ENCODE peak calls at places on chromosomes 7 and 10, in five cellular contexts. One of them, this sample, is unnamed.

GRCh38 chr7:138662066-138663061 is 38.8 kb downstream of the SVOPL start:
- DNase-seq in sigmoid colon: no peak
- DNase-seq in uterus: no peak
- DNase-seq in upper lobe of left lung: no peak
- DNase-seq in A549: no peak
- DNase-seq in this sample: no peak

GRCh38 chr7:75985518-75986146 is 8.8 kb downstream of the TMEM120A start:
- DNase-seq in sigmoid colon: no peak
- DNase-seq in A549: no peak
- DNase-seq in uterus: peak; percentile 28
- DNase-seq in upper lobe of left lung: peak; percentile 86
- DNase-seq in this sample: no peak

GRCh38 chr10:77301305-77301730 is 336.3 kb downstream of the KCNMA1 start:
- DNase-seq in sigmoid colon: no peak
- DNase-seq in upper lobe of left lung: no peak
- DNase-seq in A549: no peak
- DNase-seq in uterus: no peak
- DNase-seq in this sample: no peak

GRCh38 chr10:34049887-34050286 is 715.4 kb upstream of the NRP1 start:
- DNase-seq in upper lobe of left lung: no peak
- DNase-seq in sigmoid colon: no peak
- DNase-seq in uterus: no peak
- DNase-seq in A549: peak; percentile 90
- DNase-seq in this sample: no peak

GRCh38 chr10:22853906-22854447 is 73.9 kb upstream of the ARMC3 start:
- DNase-seq in upper lobe of left lung: no peak
- DNase-seq in A549: no peak
- DNase-seq in sigmoid colon: no peak
- DNase-seq in uterus: no peak
- DNase-seq in this sample: no peak

GRCh38 chr10:1097436-1097835 is 41.3 kb downstream of the WDR37 start:
- DNase-seq in A549: no peak
- DNase-seq in upper lobe of left lung: peak; percentile 25
- DNase-seq in sigmoid colon: no peak
- DNase-seq in uterus: no peak
- DNase-seq in this sample: no peak

GRCh38 chr7:117706191-117706590 is 167.1 kb downstream of the CTTNBP2 start:
- DNase-seq in uterus: no peak
- DNase-seq in A549: no peak
- DNase-seq in upper lobe of left lung: no peak
- DNase-seq in sigmoid colon: no peak
- DNase-seq in this sample: no peak

GRCh38 chr10:31618541-31619291 is 299.7 kb downstream of the ZEB1 start:
- DNase-seq in sigmoid colon: peak; percentile 78
- DNase-seq in uterus: peak; percentile 68
- DNase-seq in A549: no peak
- DNase-seq in upper lobe of left lung: peak; percentile 59
- DNase-seq in this sample: no peak

GRCh38 chr10:102457591-102458150 is 6.3 kb upstream of the C10orf95 start:
- DNase-seq in sigmoid colon: no peak
- DNase-seq in uterus: no peak
- DNase-seq in A549: no peak
- DNase-seq in upper lobe of left lung: no peak
- DNase-seq in this sample: no peak

GRCh38 chr10:113027574-113028392 is 77.7 kb downstream of the TCF7L2 start:
- DNase-seq in uterus: no peak
- DNase-seq in A549: no peak
- DNase-seq in upper lobe of left lung: no peak
- DNase-seq in sigmoid colon: peak; percentile 33
- DNase-seq in this sample: no peak

GRCh38 chr10:130686680-130687300 is 550.6 kb downstream of the GLRX3 start:
- DNase-seq in sigmoid colon: no peak
- DNase-seq in uterus: no peak
- DNase-seq in upper lobe of left lung: no peak
- DNase-seq in A549: peak; percentile 18
- DNase-seq in this sample: peak; percentile 23
- TF ChIP-seq CTCF in sigmoid colon: no peak
- TF ChIP-seq CTCF in uterus: no peak
- TF ChIP-seq CTCF in upper lobe of left lung: no peak
- TF ChIP-seq CTCF in A549: no peak
- TF ChIP-seq CTCF in this sample: peak; percentile 51

DNA sequence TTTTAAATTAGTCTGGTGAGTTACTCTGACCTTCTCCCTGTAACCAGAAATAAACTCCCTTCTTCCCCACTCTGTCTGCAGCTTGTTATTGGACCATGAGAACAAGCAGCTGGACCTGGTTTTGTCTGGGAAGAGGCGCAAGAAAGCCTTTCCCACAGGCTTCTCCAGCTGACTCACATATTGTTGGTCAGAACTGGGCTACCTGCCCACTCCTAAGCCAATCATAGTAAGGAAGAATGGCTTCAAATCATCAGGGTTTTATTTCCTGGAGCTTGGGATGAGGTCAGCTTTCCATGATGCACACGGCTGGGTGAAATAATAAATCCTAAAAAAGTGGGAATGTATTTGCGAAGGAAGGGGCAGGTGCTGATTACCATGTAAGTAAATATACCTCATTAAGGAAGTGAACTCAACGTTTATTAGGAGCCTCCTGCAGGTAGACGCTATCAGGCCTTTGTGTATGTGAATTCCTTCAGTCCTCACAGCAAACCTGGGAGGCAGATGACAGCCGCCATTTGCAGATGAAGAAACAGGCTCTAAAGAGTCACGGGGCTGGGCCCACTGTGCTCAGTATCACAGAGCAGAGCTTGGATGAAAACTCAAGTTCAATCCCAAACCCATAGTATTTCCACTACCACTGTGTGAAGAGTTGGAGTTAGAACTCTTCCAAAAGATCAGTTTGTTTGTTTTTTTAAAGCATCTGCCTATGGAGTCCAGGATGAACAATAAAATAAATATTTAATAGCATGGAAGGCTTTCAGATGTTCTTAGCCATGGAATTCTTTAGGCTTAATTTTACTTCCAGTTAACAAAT is 32.7 kb downstream of the IL15RA start:
- DNase-seq in A549: peak; percentile 75
- DNase-seq in sigmoid colon: peak; percentile 97
- DNase-seq in uterus: peak; percentile 98
- DNase-seq in upper lobe of left lung: no peak
- DNase-seq in this sample: peak; percentile 38
- TF ChIP-seq POLR2A in A549: no peak
- TF ChIP-seq POLR2A in sigmoid colon: no peak
- TF ChIP-seq POLR2A in uterus: peak; percentile 42
- TF ChIP-seq POLR2A in upper lobe of left lung: no peak
- TF ChIP-seq POLR2A in this sample: no peak

DNA sequence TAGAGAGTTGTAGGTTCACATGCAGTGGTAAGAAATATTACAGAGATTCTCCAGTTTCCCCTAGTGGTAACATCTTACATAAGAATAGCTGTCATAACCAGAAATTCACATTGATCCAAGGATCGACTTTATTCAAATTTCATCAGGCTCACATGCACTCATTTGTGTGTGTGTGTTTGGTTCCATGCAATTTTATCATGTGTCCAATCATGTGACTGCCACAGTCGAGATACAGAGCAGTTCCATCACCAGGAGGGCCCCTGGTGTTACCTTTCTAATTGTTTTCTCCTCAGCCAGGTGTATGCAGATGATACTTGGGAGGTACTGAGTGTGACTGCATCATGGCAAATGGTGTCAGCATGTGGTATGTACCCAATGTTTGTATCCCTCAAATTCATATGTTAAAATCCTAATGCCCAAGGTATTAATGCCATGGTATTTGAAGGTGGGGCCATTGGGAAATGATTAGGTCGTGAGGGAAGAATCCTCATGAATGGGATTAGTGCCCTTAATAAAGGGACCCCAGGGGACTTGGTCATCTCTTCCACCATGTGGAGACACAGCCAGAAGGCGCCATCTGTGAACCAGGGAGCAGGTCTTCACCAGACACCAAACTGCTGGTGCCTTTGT is 126.3 kb downstream of the CXCL12 start:
- DNase-seq in uterus: no peak
- DNase-seq in sigmoid colon: no peak
- DNase-seq in A549: no peak
- DNase-seq in upper lobe of left lung: no peak
- DNase-seq in this sample: no peak
- H3K4me1 ChIP-seq in uterus: peaks cover 7% of the 10 kb centered on the region
- H3K4me1 ChIP-seq in sigmoid colon: peaks cover 42% of the 10 kb centered on the region
- H3K4me1 ChIP-seq in A549: no peaks in the 10 kb centered on the region
- H3K4me1 ChIP-seq in upper lobe of left lung: peaks cover 5% of the 10 kb centered on the region
- H3K4me1 ChIP-seq in this sample: no peaks in the 10 kb centered on the region

GRCh38 chr10:29535778-29536459 is 98.9 kb downstream of the SVIL start:
- DNase-seq in uterus: no peak
- DNase-seq in A549: no peak
- DNase-seq in upper lobe of left lung: no peak
- DNase-seq in sigmoid colon: no peak
- DNase-seq in this sample: peak; percentile 22
- TF ChIP-seq CTCF in uterus: no peak
- TF ChIP-seq CTCF in A549: peak; percentile 30
- TF ChIP-seq CTCF in upper lobe of left lung: no peak
- TF ChIP-seq CTCF in sigmoid colon: peak; percentile 10
- TF ChIP-seq CTCF in this sample: no peak

GRCh38 chr10:69375307-69376151 is 41.2 kb downstream of the TACR2 start:
- DNase-seq in sigmoid colon: peak; percentile 82
- DNase-seq in uterus: peak; percentile 67
- DNase-seq in A549: no peak
- DNase-seq in upper lobe of left lung: no peak
- DNase-seq in this sample: peak; percentile 94
- TF ChIP-seq POLR2A in sigmoid colon: no peak
- TF ChIP-seq POLR2A in uterus: no peak
- TF ChIP-seq POLR2A in A549: no peak
- TF ChIP-seq POLR2A in upper lobe of left lung: no peak
- TF ChIP-seq POLR2A in this sample: peak; percentile 76

DNA sequence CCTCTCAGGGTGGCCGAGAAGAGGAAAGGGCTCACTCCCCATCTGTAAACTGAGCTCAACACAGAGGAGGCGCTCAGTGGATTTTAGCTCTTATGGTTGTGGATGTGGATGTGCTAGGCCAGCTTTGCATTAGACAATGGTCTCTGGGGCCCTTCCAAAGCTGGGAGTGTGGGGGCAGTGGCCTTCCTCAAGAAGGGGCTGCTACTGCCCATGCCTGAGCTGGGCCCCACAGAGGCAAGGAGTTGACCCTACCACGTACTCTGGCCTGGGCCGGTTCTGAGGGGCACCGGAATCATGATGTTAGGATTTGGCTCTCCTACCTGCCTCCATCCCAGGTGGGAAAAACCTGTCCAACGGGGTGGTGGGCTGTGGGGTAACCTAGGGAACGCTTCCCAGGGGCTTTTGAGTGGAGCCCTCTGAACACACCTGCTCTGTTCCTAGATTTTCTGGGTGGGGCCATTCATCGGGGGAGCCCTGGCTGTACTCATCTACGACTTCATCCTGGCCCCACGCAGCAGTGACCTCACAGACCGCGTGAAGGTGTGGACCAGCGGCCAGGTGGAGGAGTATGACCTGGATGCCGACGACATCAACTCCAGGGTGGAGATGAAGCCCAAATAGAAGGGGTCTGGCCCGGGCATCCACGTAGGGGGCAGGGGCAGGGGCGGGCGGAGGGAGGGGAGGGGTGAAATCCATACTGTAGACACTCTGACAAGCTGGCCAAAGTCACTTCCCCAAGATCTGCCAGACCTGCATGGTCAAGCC is 11.5 kb downstream of the AQP1 start:
- DNase-seq in uterus: peak; percentile 14
- DNase-seq in upper lobe of left lung: peak; percentile 40
- DNase-seq in A549: no peak
- DNase-seq in sigmoid colon: peak; percentile 54
- DNase-seq in this sample: peak; percentile 0
- H3K4me1 ChIP-seq in uterus: peaks cover 6% of the 10 kb centered on the region
- H3K4me1 ChIP-seq in upper lobe of left lung: peaks cover 46% of the 10 kb centered on the region
- H3K4me1 ChIP-seq in A549: peaks cover 12% of the 10 kb centered on the region
- H3K4me1 ChIP-seq in sigmoid colon: peaks cover 40% of the 10 kb centered on the region
- H3K4me1 ChIP-seq in this sample: peaks cover 7% of the 10 kb centered on the region

DNA sequence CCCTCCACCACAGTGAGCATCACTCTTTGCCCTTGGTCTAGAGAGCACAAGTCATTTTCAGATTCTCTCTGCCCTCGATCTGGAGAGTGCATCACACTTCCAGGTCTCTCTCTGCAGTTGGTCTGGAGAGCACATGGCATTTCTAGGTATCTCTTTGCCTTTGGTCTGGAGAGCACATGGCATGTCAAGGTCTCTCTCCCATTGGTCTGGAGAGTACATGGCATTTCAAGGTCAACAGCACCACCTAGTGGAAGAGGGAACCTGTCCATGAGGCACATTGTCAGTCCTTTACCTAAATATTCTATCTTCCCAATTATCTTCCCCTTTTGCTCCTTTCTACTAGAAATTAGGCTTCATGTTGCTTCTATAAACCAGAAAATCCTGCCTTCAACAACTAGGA is 1139.4 kb downstream of the XPNPEP1 start:
- DNase-seq in uterus: no peak
- DNase-seq in A549: peak; percentile 57
- DNase-seq in sigmoid colon: no peak
- DNase-seq in upper lobe of left lung: no peak
- DNase-seq in this sample: no peak
- TF ChIP-seq CTCF in uterus: no peak
- TF ChIP-seq CTCF in A549: peak; percentile 26
- TF ChIP-seq CTCF in sigmoid colon: no peak
- TF ChIP-seq CTCF in upper lobe of left lung: peak; percentile 49
- TF ChIP-seq CTCF in this sample: no peak

GRCh38 chr10:74151057-74151878 is at the start of gene ADK:
- DNase-seq in sigmoid colon: peak; percentile 99
- DNase-seq in uterus: peak; percentile 100
- DNase-seq in upper lobe of left lung: peak; percentile 94
- DNase-seq in A549: peak; percentile 97
- DNase-seq in this sample: peak; percentile 100
- TF ChIP-seq POLR2A in sigmoid colon: peak; percentile 72
- TF ChIP-seq POLR2A in uterus: peak; percentile 79
- TF ChIP-seq POLR2A in upper lobe of left lung: peak; percentile 61
- TF ChIP-seq POLR2A in A549: peak; percentile 73
- TF ChIP-seq POLR2A in this sample: peak; percentile 86

DNA sequence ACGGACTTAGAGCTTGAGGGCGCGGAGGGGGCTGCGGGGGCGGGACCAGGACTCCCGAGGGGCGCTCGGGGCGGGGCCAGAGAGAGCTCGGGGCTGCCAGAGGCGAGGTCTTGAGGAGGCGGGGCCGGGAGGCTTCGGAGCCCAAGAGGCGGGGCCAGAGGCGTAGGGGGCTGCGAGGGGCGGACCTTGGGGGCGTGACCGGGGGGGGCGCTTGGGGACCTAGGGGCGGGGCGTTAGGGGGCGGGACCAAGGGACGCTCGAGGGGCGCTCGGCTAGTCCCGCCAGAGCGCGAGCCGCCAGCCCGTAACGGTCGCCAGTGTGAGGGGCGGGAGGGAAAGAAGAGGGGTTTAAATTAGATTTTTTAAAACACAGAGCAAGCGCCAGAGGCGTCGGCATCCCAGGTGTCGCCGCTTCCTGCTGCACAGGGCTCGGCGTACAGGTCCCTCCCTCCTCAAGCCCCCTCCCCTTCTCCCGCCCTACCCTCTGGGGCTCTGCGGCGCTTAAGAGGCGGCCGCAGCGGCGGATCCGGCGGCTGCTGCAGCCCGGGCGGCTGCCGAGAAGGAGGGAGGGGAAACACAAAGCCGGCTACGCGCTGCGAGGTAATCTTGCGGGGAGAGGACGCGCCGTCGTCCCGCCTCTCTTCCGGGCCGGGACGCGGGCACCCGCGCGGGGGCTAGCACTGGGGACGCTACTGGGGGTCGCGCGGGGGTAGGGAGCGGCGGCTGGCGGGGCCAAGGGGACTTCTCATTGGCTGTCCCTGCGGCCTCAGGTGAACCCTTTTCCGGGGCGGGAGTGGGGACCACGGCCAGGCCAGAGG is at the start of gene ADD3:
- DNase-seq in A549: peak; percentile 86
- DNase-seq in upper lobe of left lung: peak; percentile 96
- DNase-seq in uterus: peak; percentile 97
- DNase-seq in sigmoid colon: peak; percentile 98
- DNase-seq in this sample: peak; percentile 95
- H3K4me1 ChIP-seq in A549: peaks cover 24% of the 10 kb centered on the region
- H3K4me1 ChIP-seq in upper lobe of left lung: peaks cover 44% of the 10 kb centered on the region
- H3K4me1 ChIP-seq in uterus: no peaks in the 10 kb centered on the region
- H3K4me1 ChIP-seq in sigmoid colon: peaks cover 55% of the 10 kb centered on the region
- H3K4me1 ChIP-seq in this sample: peaks cover 43% of the 10 kb centered on the region

This sample was measured in thyroid gland.